ENCODE peak calls at places on chromosomes 4 and X, in six cellular contexts. X is fibroblast of the aortic adventitia, L is GM20000, J is IMR-90, B is tibial artery, N is HFFc6. U is an unnamed sample.

GRCh38 chr4:113056318-113056717 is 6.9 kb downstream of the ANK2 start:
- DNase-seq in X (no peak), L (no peak), J (no peak), B (no peak), N (no peak), U (no peak)

GRCh38 chr4:185283723-185284122 is 74.3 kb downstream of the SNX25 start:
- DNase-seq in X (peak), L (no peak), J (peak), B (no peak), N (peak), U (no peak)

GRCh38 chrX:46582325-46582724 is 8.8 kb downstream of the CHST7 start:
- DNase-seq in X (peak), L (no peak), J (peak), B (no peak), N (peak), U (no peak)

GRCh38 chr4:93469560-93469959 is 359.0 kb upstream of the ATOH1 start:
- DNase-seq in X (no peak), L (no peak), J (no peak), B (no peak), N (no peak), U (no peak)

GRCh38 chrX:7412840-7413239 is 264.9 kb upstream of the PUDP start:
- DNase-seq in X (no peak), L (no peak), J (no peak), B (no peak), N (no peak), U (no peak)

GRCh38 chr4:2925931-2926860 is 37.0 kb downstream of the NOP14 start:
- DNase-seq in X (no peak), L (no peak), J (no peak), B (peak), N (no peak), U (no peak)

GRCh38 chr4:117491531-117491930 is 406.2 kb upstream of the TRAM1L1 start:
- DNase-seq in X (no peak), L (no peak), J (no peak), B (no peak), N (no peak), U (no peak)

GRCh38 chr4:1326751-1327525 is 20.1 kb upstream of the UVSSA start:
- DNase-seq in X (no peak), L (no peak), J (no peak), B (no peak), N (no peak), U (no peak)

GRCh38 chr4:67393699-67394281 is 151.5 kb downstream of the CENPC start:
- DNase-seq in X (peak), L (peak), J (peak), B (no peak), N (peak), U (peak)

GRCh38 chr4:100738388-100739165 is 220.8 kb upstream of the EMCN start:
- DNase-seq in X (peak), L (no peak), J (peak), B (peak), N (peak), U (peak)

GRCh38 chr4:182144621-182145359 is 98.4 kb upstream of the TENM3 start:
- DNase-seq in X (no peak), L (peak), J (peak), B (no peak), N (no peak), U (no peak)

GRCh38 chr4:156378053-156378665 is 424.5 kb upstream of the CTSO start:
- DNase-seq in X (peak), L (peak), J (peak), B (no peak), N (peak), U (peak)

GRCh38 chr4:35963383-35963782 is 280.9 kb downstream of the ARAP2 start:
- DNase-seq in X (no peak), L (no peak), J (no peak), B (no peak), N (no peak), U (no peak)

GRCh38 chr4:10534820-10535219 is 77.6 kb upstream of the ZNF518B start:
- DNase-seq in X (no peak), L (peak), J (no peak), B (no peak), N (no peak), U (no peak)

GRCh38 chrX:20118065-20118824 is 1.5 kb upstream of the MAP7D2 start:
- DNase-seq in X (no peak), L (no peak), J (no peak), B (no peak), N (no peak), U (no peak)

GRCh38 chrX:53281321-53281822 is at the start of gene IQSEC2:
- DNase-seq in X (peak), L (no peak), J (peak), B (peak), N (peak), U (no peak)

GRCh38 chrX:20252392-20253231 is 14.1 kb downstream of the RPS6KA3 start:
- DNase-seq in X (peak), L (no peak), J (peak), B (peak), N (no peak), U (no peak)

GRCh38 chr4:167221074-167221473 is 13.2 kb downstream of the SPOCK3 start:
- DNase-seq in X (no peak), L (no peak), J (no peak), B (no peak), N (no peak), U (no peak)

GRCh38 chr4:7804759-7805385 is 134.8 kb downstream of the AFAP1 start:
- DNase-seq in X (no peak), L (no peak), J (no peak), B (peak), N (no peak), U (no peak)

GRCh38 chr4:89535251-89535650 is 227.7 kb upstream of the GPRIN3 start:
- DNase-seq in X (peak), L (no peak), J (peak), B (no peak), N (no peak), U (no peak)

GRCh38 chrX:288561-288991 is 7.4 kb downstream of the PLCXD1 start:
- DNase-seq in X (no peak), L (no peak), J (no peak), B (no peak), N (no peak), U (no peak)

GRCh38 chr4:113586072-113586471 is 175.5 kb downstream of the CAMK2D start:
- DNase-seq in X (peak), L (no peak), J (no peak), B (no peak), N (no peak), U (no peak)

GRCh38 chr4:80393246-80393969 is 57.9 kb downstream of the CFAP299 start:
- DNase-seq in X (peak), L (no peak), J (peak), B (no peak), N (peak), U (peak)

GRCh38 chrX:1485033-1485432 is 32.3 kb upstream of the ASMTL start:
- DNase-seq in X (no peak), L (no peak), J (no peak), B (no peak), N (no peak), U (no peak)

GRCh38 chr4:140237616-140238352 is 83.8 kb upstream of the MAML3 start:
- DNase-seq in X (peak), L (no peak), J (peak), B (peak), N (peak), U (peak)

GRCh38 chrX:68936186-68936585 is 107.4 kb downstream of the EFNB1 start:
- DNase-seq in X (no peak), L (no peak), J (no peak), B (no peak), N (no peak), U (no peak)

GRCh38 chr4:189084671-189085070 is 856.0 kb upstream of the FRG1 start:
- DNase-seq in X (no peak), L (no peak), J (no peak), B (no peak), N (no peak), U (no peak)
- TF ChIP-seq CTCF in X (no peak), L (no peak), J (no peak), B (no peak), N (no peak), U (no peak)

DNA sequence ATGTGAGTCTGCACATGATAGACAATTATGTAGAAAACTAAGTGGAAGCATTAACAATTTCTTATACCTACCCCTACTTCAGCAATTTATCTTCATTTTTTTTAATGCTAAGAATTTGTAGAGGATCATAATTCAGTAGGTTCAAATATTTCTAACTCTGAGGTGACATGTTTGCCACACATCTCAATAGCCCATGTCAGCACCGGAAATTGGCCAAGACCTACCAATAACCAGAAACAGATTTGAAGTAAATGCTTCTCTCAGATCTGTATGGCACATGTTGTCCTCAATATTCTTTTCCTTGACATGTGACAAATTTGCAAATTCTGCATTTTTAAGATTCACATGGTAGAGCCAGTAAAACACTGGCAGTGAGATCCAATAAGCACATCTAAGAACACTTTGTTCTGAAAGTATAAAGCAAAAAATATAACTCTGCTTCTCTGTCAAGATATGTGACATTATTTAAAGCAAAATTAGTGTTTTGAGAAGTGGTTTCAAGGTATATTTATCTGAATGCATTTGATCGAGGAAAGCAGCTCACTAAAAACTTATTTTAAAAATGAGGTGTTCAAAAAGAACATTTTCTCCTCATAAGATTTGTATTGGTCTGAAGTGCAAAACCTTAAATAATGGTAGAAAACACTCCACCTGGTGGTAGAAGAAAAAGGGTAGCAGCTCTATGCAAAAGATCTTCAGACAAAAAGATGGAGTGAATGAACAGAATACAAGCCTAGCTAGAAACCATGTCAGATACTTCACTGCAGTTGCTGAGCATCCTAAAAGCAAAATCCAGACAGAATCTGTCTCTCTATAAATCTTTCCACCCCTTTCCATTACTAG is 513.9 kb upstream of the FAM241A start:
- DNase-seq in X (peak), L (no peak), J (peak), B (no peak), N (peak), U (no peak)
- TF ChIP-seq CTCF in X (peak), L (peak), J (peak), B (no peak), N (peak), U (peak)

GRCh38 chr4:175536852-175537453 is 275.1 kb downstream of the GPM6A start:
- DNase-seq in X (peak), L (peak), J (peak), B (no peak), N (peak), U (peak)
- TF ChIP-seq CTCF in X (peak), L (peak), J (peak), B (peak), N (peak), U (peak)

GRCh38 chrX:97030463-97030862 is 146.8 kb downstream of the RPA4 start:
- DNase-seq in X (no peak), L (no peak), J (no peak), B (no peak), N (no peak), U (no peak)

GRCh38 chrX:97027384-97027922 is 143.7 kb downstream of the RPA4 start:
- DNase-seq in X (no peak), L (no peak), J (peak), B (no peak), N (no peak), U (no peak)

GRCh38 chrX:97021680-97022079 is 138.0 kb downstream of the RPA4 start:
- DNase-seq in X (peak), L (no peak), J (peak), B (no peak), N (peak), U (no peak)

GRCh38 chrX:97030947-97031346 is 147.2 kb downstream of the RPA4 start:
- DNase-seq in X (no peak), L (no peak), J (no peak), B (no peak), N (no peak), U (no peak)

GRCh38 chrX:97026406-97026805 is 142.7 kb downstream of the RPA4 start:
- DNase-seq in X (peak), L (no peak), J (peak), B (no peak), N (peak), U (no peak)
- TF ChIP-seq CTCF in X (no peak), L (no peak), J (peak), B (no peak), N (peak), U (no peak)

DNA sequence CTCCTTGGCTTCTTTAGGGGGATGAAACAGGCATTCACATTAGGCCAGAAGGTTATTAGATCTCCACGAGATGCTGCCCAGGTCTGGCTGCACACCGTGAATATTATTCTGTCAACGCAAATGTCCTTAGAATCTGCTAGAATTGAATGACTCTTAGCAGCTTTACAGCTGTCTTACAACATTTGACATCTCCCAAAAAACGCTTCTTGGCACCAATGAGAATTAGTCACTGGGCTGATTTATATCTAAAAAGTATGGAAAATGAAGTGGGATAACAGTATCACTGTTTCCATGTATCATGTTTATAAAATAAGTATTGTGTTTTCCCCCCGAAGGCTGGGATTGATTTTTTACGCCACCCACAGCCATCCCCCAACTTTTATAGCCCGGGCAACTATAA is 559.6 kb upstream of the FAT1 start:
- DNase-seq in X (no peak), L (no peak), J (peak), B (no peak), N (peak), U (no peak)
- TF ChIP-seq CTCF in X (no peak), L (no peak), J (no peak), B (no peak), N (no peak), U (no peak)

DNA sequence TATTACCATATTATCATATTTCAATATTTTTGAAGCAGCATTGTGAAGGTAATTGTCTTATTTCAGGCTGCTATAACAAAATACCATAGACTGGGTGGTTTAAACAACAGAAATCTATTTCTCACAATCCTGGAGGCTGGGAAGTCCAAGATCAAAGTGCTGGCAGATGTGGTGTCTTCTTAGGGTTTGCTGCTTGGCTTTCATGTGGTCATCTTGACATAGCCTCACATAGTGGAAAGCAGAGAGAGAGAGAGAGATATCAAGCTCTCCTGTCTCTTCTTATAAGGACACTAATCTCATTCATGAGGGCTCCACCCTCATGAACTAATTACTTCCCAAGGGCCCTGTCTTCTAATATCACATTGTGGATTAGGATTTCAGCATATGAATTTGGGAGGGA is 119.7 kb upstream of the NUDT6 start:
- DNase-seq in X (no peak), L (no peak), J (no peak), B (no peak), N (no peak), U (no peak)
- TF ChIP-seq CTCF in X (no peak), L (no peak), J (no peak), B (no peak), N (no peak), U (no peak)

U was measured in HFF-Myc.